ENCODE peak calls at places on chromosomes 2 and 18, in eight cellular contexts. W is effector memory CD4-positive, alpha-beta T cell; I is mesenteric fat pad; O is activated T-helper 1 cell treated with Interleukin-2 at 50 U/mL for 16 hours; Q is GM20000; J is GDM1; R is small intestine; S is NCI-H1092 treated with DMSO at 0.1 percent for 48 hours. K is an unnamed sample.

GRCh38 chr2:120353931-120354330 is 8.0 kb downstream of the INHBB start:
- DNase-seq in W (no peak), I (no peak), O (no peak), Q (no peak), J (no peak), R (no peak), S (no peak), K (no peak)

GRCh38 chr18:12053312-12053711 is 40.3 kb upstream of the ANKRD62 start:
- DNase-seq in W (no peak), I (no peak), O (no peak), Q (peak; percentile 60), J (no peak), R (no peak), S (no peak), K (no peak)

GRCh38 chr2:38722271-38723115 is 28.7 kb downstream of the SRSF7 start:
- DNase-seq in W (no peak), I (no peak), O (no peak), Q (peak; percentile 41), J (peak; percentile 64), R (no peak), S (no peak), K (peak; percentile 27)

GRCh38 chr2:216911886-216912285 is 52.0 kb upstream of the TNP1 start:
- DNase-seq in W (no peak), I (no peak), O (no peak), Q (no peak), J (no peak), R (no peak), S (no peak), K (no peak)

GRCh38 chr2:10224734-10225133 is 78.0 kb upstream of the HPCAL1 start:
- DNase-seq in W (no peak), I (peak; percentile 84), O (no peak), Q (no peak), J (no peak), R (no peak), S (no peak), K (no peak)

GRCh38 chr2:1649103-1649870 is 95.0 kb downstream of the PXDN start:
- DNase-seq in W (no peak), I (peak; percentile 88), O (no peak), Q (no peak), J (no peak), R (no peak), S (no peak), K (no peak)

GRCh38 chr2:221844187-221844586 is 272.1 kb upstream of the EPHA4 start:
- DNase-seq in W (no peak), I (no peak), O (no peak), Q (no peak), J (no peak), R (no peak), S (peak; percentile 46), K (no peak)

GRCh38 chr2:61834893-61835292 is 19.0 kb downstream of the FAM161A start:
- DNase-seq in W (no peak), I (no peak), O (no peak), Q (no peak), J (no peak), R (no peak), S (no peak), K (no peak)

GRCh38 chr18:45423664-45424063 is 191.6 kb upstream of the SLC14A2 start:
- DNase-seq in W (no peak), I (no peak), O (no peak), Q (no peak), J (no peak), R (no peak), S (peak; percentile 89), K (no peak)

GRCh38 chr2:28915939-28916338 is 21.5 kb downstream of the WDR43 start:
- DNase-seq in W (no peak), I (no peak), O (no peak), Q (no peak), J (no peak), R (no peak), S (no peak), K (no peak)

GRCh38 chr2:42328148-42328833 is 32.7 kb downstream of the COX7A2L start:
- DNase-seq in W (no peak), I (no peak), O (no peak), Q (peak; percentile 28), J (no peak), R (no peak), S (peak; percentile 15), K (no peak)

GRCh38 chr2:86284401-86284841 is 53.0 kb downstream of the REEP1 start:
- DNase-seq in W (no peak), I (peak; percentile 59), O (no peak), Q (no peak), J (no peak), R (no peak), S (no peak), K (no peak)